ENCODE peak calls at places on chromosomes 7 and 10, in five cellular contexts. S is GM12878, J is IMR-90, H is astrocyte, C is mammary epithelial cell. L is an unnamed sample.

GRCh38 chr7:2692543-2692942 is 4.5 kb downstream of the AMZ1 start:
- DNase-seq in S (no peak), J (no peak), H (no peak), C (no peak), L (no peak)

GRCh38 chr10:103600956-103601569 is 107.6 kb downstream of the NEURL1 start:
- DNase-seq in S (no peak), J (no peak), H (no peak), C (no peak), L (no peak)

GRCh38 chr7:41965951-41966505 is 263.1 kb upstream of the INHBA start:
- DNase-seq in S (no peak), J (no peak), H (no peak), C (no peak), L (no peak)

GRCh38 chr7:11485626-11486025 is 346.4 kb downstream of the THSD7A start:
- DNase-seq in S (no peak), J (no peak), H (no peak), C (no peak), L (no peak)

GRCh38 chr7:47509571-47509970 is 72.3 kb downstream of the TNS3 start:
- DNase-seq in S (no peak), J (no peak), H (no peak), C (no peak), L (no peak)

GRCh38 chr10:101767966-101768790 is 7.7 kb downstream of the FGF8 start:
- DNase-seq in S (no peak), J (no peak), H (no peak), C (no peak), L (no peak)

GRCh38 chr10:110643670-110644597 is at the start of gene RBM20:
- DNase-seq in S (no peak), J (no peak), H (no peak), C (peak; percentile 43), L (peak; percentile 11)

GRCh38 chr7:129949292-129950133 is 3.2 kb downstream of the UBE2H start:
- DNase-seq in S (peak; percentile 37), J (peak; percentile 85), H (peak; percentile 85), C (peak; percentile 95), L (peak; percentile 83)

GRCh38 chr7:138814806-138815332 is 16.9 kb upstream of the ATP6V0A4 start:
- DNase-seq in S (no peak), J (no peak), H (no peak), C (peak; percentile 27), L (no peak)

GRCh38 chr10:110837418-110838120 is 34.2 kb upstream of the PDCD4 start:
- DNase-seq in S (no peak), J (no peak), H (no peak), C (no peak), L (no peak)

GRCh38 chr7:17991866-17992648 is 35.6 kb downstream of the PRPS1L1 start:
- DNase-seq in S (no peak), J (no peak), H (no peak), C (no peak), L (no peak)

GRCh38 chr7:144738708-144739314 is 97.0 kb downstream of the TPK1 start:
- DNase-seq in S (no peak), J (no peak), H (peak; percentile 8), C (peak; percentile 9), L (peak; percentile 52)

GRCh38 chr7:83655951-83656556 is 7.1 kb upstream of the SEMA3E start:
- DNase-seq in S (peak; percentile 7), J (peak; percentile 61), H (peak; percentile 40), C (peak; percentile 32), L (peak; percentile 67)

GRCh38 chr7:57820477-57820876 is 370.5 kb downstream of the ZNF716 start:
- DNase-seq in S (no peak), J (no peak), H (no peak), C (no peak), L (no peak)

GRCh38 chr10:113504423-113504822 is 48.4 kb upstream of the HABP2 start:
- DNase-seq in S (no peak), J (no peak), H (no peak), C (no peak), L (no peak)

GRCh38 chr7:40584667-40585433 is 450.0 kb downstream of the SUGCT start:
- DNase-seq in S (no peak), J (peak; percentile 80), H (peak; percentile 33), C (peak; percentile 82), L (peak; percentile 67)

GRCh38 chr7:113109718-113110117 is 8.6 kb downstream of the SMIM30 start:
- DNase-seq in S (no peak), J (no peak), H (no peak), C (no peak), L (no peak)

GRCh38 chr7:33550979-33551378 is 354.4 kb upstream of the BMPER start:
- DNase-seq in S (no peak), J (no peak), H (no peak), C (no peak), L (no peak)

GRCh38 chr10:130558778-130559177 is 422.6 kb downstream of the GLRX3 start:
- DNase-seq in S (no peak), J (no peak), H (no peak), C (no peak), L (no peak)

GRCh38 chr10:1206601-1207000 is 150.4 kb downstream of the WDR37 start:
- DNase-seq in S (no peak), J (no peak), H (no peak), C (no peak), L (no peak)

GRCh38 chr7:98202367-98203195 is 8.7 kb upstream of the BHLHA15 start:
- DNase-seq in S (peak; percentile 94), J (no peak), H (no peak), C (peak; percentile 74), L (no peak)

GRCh38 chr10:126872768-126873167 is 32.5 kb upstream of the DOCK1 start:
- DNase-seq in S (no peak), J (no peak), H (peak; percentile 34), C (no peak), L (no peak)

GRCh38 chr7:102044984-102045673 is 227.7 kb downstream of the CUX1 start:
- DNase-seq in S (no peak), J (peak; percentile 93), H (peak; percentile 87), C (no peak), L (no peak)

GRCh38 chr10:88318803-88319202 is 264.3 kb downstream of the RNLS start:
- DNase-seq in S (no peak), J (no peak), H (no peak), C (peak; percentile 15), L (no peak)

GRCh38 chr7:80136276-80137045 is 1.8 kb downstream of the GNAI1 start:
- DNase-seq in S (no peak), J (peak; percentile 63), H (peak; percentile 57), C (peak; percentile 49), L (peak; percentile 50)

GRCh38 chr10:107091126-107091525 is 73.4 kb downstream of the SORCS1 start:
- DNase-seq in S (no peak), J (no peak), H (no peak), C (no peak), L (no peak)
- H3K9ac ChIP-seq in S (no peak overlapping the region), J (no peak overlapping the region), H (no peak overlapping the region), C (no peak overlapping the region), L (no peak overlapping the region)

DNA sequence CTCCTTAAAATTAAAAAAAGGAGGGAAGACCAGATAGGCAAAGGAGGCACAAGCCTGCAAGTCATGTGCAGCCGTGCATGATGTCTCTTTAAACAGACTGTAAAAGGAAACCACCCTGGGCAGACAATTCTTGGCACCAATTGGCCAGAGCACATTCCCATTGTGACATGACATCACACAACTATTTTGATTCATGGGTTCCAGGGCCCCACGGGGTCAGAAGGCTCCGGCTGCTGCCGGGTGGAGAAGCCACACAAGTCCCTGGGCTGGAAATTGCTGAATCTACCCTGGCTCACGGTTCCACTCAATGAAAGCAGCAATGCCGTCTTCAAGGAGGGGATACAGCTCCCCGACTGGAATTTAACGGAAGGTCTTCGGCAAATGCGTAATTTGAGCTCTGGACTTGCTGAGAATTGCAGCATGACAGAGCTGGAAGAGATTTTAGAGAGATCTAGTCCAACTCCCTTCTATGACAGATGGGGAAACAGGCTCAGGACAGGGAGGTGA is 140.5 kb downstream of the PRKAG2 start:
- DNase-seq in S (no peak), J (peak; percentile 96), H (peak; percentile 92), C (peak; percentile 78), L (peak; percentile 81)
- H3K4me2 ChIP-seq in S (no peak overlapping the region), J (peak overlapping the region; percentile 81), H (peak overlapping the region; percentile 71), C (peak overlapping the region; percentile 74), L (peak overlapping the region; percentile 68)

DNA sequence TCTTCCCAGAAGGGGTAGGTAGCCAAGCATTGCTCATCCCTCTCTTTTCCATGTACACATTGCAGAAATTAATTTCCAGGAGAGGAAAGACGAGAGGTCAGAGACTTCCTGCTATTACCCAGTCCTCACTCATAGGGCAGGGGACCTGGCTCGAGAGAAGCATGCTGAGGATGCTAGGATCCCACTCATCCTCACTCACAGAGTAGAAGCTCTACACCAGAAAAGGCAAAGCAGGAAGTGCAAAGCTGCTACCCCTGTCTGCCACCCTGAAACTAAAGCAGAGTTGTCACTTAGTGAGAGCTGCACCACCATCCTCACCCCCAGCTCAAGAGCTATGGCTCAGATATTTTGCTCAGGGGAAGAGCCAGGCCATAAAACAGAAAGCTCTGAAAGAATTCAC is 9.9 kb downstream of the OR9A2 start:
- DNase-seq in S (no peak), J (no peak), H (no peak), C (no peak), L (no peak)
- H3K9ac ChIP-seq in S (no peak overlapping the region), J (no peak overlapping the region), H (no peak overlapping the region), C (no peak overlapping the region), L (no peak overlapping the region)

GRCh38 chr10:89705466-89705865 is 4.1 kb downstream of the KIF20B start:
- DNase-seq in S (no peak), J (no peak), H (no peak), C (no peak), L (no peak)
- H3K4me2 ChIP-seq in S (peak overlapping the region; percentile 77), J (peak overlapping the region; percentile 55), H (peak overlapping the region; percentile 17), C (peak overlapping the region; percentile 13), L (peak overlapping the region; percentile 13)

GRCh38 chr7:46153583-46153950 is 232.5 kb upstream of the IGFBP3 start:
- DNase-seq in S (no peak), J (no peak), H (no peak), C (no peak), L (no peak)

GRCh38 chr7:46152671-46153070 is 231.6 kb upstream of the IGFBP3 start:
- DNase-seq in S (no peak), J (no peak), H (no peak), C (no peak), L (no peak)

GRCh38 chr7:46156039-46156438 is 235.0 kb upstream of the IGFBP3 start:
- DNase-seq in S (no peak), J (no peak), H (no peak), C (no peak), L (no peak)

GRCh38 chr7:46155367-46155766 is 234.3 kb upstream of the IGFBP3 start:
- DNase-seq in S (no peak), J (no peak), H (no peak), C (no peak), L (no peak)

GRCh38 chr7:46153951-46154787 is 233.1 kb upstream of the IGFBP3 start:
- DNase-seq in S (peak; percentile 55), J (no peak), H (peak; percentile 47), C (peak; percentile 99), L (peak; percentile 74)
- H3K9ac ChIP-seq in S (no peak overlapping the region), J (no peak overlapping the region), H (no peak overlapping the region), C (peak overlapping the region; percentile 25), L (no peak overlapping the region)